ENCODE peak calls at places on chromosome 5, in seven cellular contexts. E is neural crest cell, I is GM12865, C is B cell, J is glutamatergic neuron, H is HCT116, O is stomach. W is an unnamed sample.

GRCh38 chr5:144191998-144192397 is 21.3 kb downstream of the KCTD16 start:
- DNase-seq in E (no peak), I (peak; percentile 90), C (peak; percentile 81), J (no peak), H (peak; percentile 65), O (no peak), W (peak; percentile 90)

GRCh38 chr5:156411-157072 is 34.8 kb upstream of the LRRC14B start:
- DNase-seq in E (no peak), I (no peak), C (no peak), J (peak; percentile 12), H (no peak), O (no peak), W (no peak)

GRCh38 chr5:4572713-4573112 is 567.4 kb upstream of the ADAMTS16 start:
- DNase-seq in E (no peak), I (no peak), C (no peak), J (no peak), H (no peak), O (no peak), W (no peak)

GRCh38 chr5:103367722-103368121 is 109.2 kb downstream of the MACIR start:
- DNase-seq in E (no peak), I (no peak), C (no peak), J (no peak), H (no peak), O (no peak), W (no peak)

GRCh38 chr5:131379723-131380122 is 115.9 kb downstream of the CDC42SE2 start:
- DNase-seq in E (no peak), I (peak; percentile 86), C (peak; percentile 80), J (no peak), H (no peak), O (no peak), W (peak; percentile 60)

GRCh38 chr5:28958581-28958980 is 1920.2 kb upstream of the CDH9 start:
- DNase-seq in E (no peak), I (no peak), C (no peak), J (no peak), H (no peak), O (no peak), W (no peak)

GRCh38 chr5:56569576-56569975 is 245.8 kb upstream of the MAP3K1 start:
- DNase-seq in E (no peak), I (no peak), C (no peak), J (no peak), H (no peak), O (no peak), W (no peak)

GRCh38 chr5:35317586-35317985 is 87.3 kb upstream of the PRLR start:
- DNase-seq in E (no peak), I (no peak), C (no peak), J (no peak), H (no peak), O (no peak), W (no peak)

GRCh38 chr5:59021286-59021673 is 438.4 kb downstream of the RAB3C start:
- DNase-seq in E (no peak), I (no peak), C (no peak), J (no peak), H (no peak), O (no peak), W (no peak)

GRCh38 chr5:3604501-3604900 is 8.9 kb downstream of the IRX1 start:
- DNase-seq in E (no peak), I (no peak), C (no peak), J (no peak), H (no peak), O (no peak), W (no peak)

GRCh38 chr5:103744159-103744558 is 181.6 kb upstream of the NUDT12 start:
- DNase-seq in E (no peak), I (no peak), C (no peak), J (no peak), H (no peak), O (no peak), W (no peak)

GRCh38 chr5:23012842-23013241 is 159.7 kb upstream of the CDH12 start:
- DNase-seq in E (no peak), I (no peak), C (peak; percentile 14), J (no peak), H (no peak), O (no peak), W (no peak)

GRCh38 chr5:1110260-1110929 is 1.5 kb downstream of the SLC12A7 start:
- DNase-seq in E (no peak), I (no peak), C (no peak), J (no peak), H (no peak), O (peak; percentile 68), W (no peak)

GRCh38 chr5:43685271-43685950 is 82.4 kb downstream of the NNT start:
- DNase-seq in E (no peak), I (no peak), C (no peak), J (no peak), H (no peak), O (no peak), W (no peak)

GRCh38 chr5:35143841-35144240 is 86.4 kb downstream of the PRLR start:
- DNase-seq in E (no peak), I (no peak), C (no peak), J (no peak), H (no peak), O (no peak), W (no peak)

GRCh38 chr5:118692811-118693342 is 295.5 kb downstream of the DTWD2 start:
- DNase-seq in E (no peak), I (peak; percentile 81), C (no peak), J (peak; percentile 66), H (no peak), O (no peak), W (no peak)

GRCh38 chr5:170297589-170298462 is at the start of gene LCP2:
- DNase-seq in E (no peak), I (peak; percentile 63), C (peak; percentile 42), J (no peak), H (no peak), O (no peak), W (no peak)

GRCh38 chr5:7897014-7897600 is 28.2 kb downstream of the MTRR start:
- DNase-seq in E (peak; percentile 39), I (peak; percentile 53), C (peak; percentile 5), J (peak; percentile 46), H (no peak), O (no peak), W (no peak)
- TF ChIP-seq CTCF in E (peak; percentile 61), I (peak; percentile 40), C (peak; percentile 28), J (peak; percentile 32), H (peak; percentile 43), O (no peak), W (peak; percentile 20)

GRCh38 chr5:113177225-113177624 is 200.6 kb downstream of the DCP2 start:
- DNase-seq in E (no peak), I (no peak), C (no peak), J (no peak), H (no peak), O (no peak), W (no peak)

GRCh38 chr5:113176196-113176595 is 199.6 kb downstream of the DCP2 start:
- DNase-seq in E (no peak), I (no peak), C (no peak), J (no peak), H (no peak), O (no peak), W (no peak)

GRCh38 chr5:113178073-113178779 is 201.6 kb downstream of the DCP2 start:
- DNase-seq in E (no peak), I (no peak), C (no peak), J (no peak), H (no peak), O (no peak), W (no peak)

GRCh38 chr5:113179156-113179555 is 202.6 kb downstream of the DCP2 start:
- DNase-seq in E (no peak), I (no peak), C (no peak), J (no peak), H (no peak), O (no peak), W (no peak)

GRCh38 chr5:113176734-113177133 is 200.1 kb downstream of the DCP2 start:
- DNase-seq in E (no peak), I (no peak), C (no peak), J (no peak), H (no peak), O (no peak), W (no peak)
- TF ChIP-seq CTCF in E (no peak), I (no peak), C (no peak), J (no peak), H (no peak), O (no peak), W (no peak)

GRCh38 chr5:137414112-137414511 is 85.0 kb downstream of the SPOCK1 start:
- DNase-seq in E (no peak), I (no peak), C (no peak), J (no peak), H (no peak), O (no peak), W (no peak)
- TF ChIP-seq CTCF in E (no peak), I (no peak), C (no peak), J (no peak), H (no peak), O (no peak), W (no peak)

DNA sequence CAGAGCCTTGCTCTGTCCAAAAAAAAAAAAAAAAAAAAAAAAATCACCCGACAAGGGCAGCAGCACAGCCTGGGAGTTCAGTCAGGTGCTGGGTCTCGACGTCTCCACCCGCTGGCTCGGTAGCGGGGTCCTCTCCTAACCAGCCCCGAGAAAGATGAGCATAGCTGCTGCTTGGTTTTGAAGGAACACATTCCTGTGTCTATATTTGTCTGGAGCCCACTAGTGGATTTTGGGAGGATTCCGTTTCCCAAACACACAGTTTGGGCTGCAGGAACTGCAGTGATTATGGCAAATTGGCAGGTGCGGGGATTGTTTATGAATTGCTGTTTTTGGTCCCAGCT is 1.2 kb downstream of the OTULINL start:
- DNase-seq in E (no peak), I (no peak), C (no peak), J (no peak), H (no peak), O (no peak), W (no peak)
- TF ChIP-seq CTCF in E (no peak), I (no peak), C (no peak), J (no peak), H (no peak), O (no peak), W (no peak)

GRCh38 chr5:138725153-138725884 is 27.9 kb upstream of the CTNNA1 start:
- DNase-seq in E (peak; percentile 9), I (peak; percentile 23), C (no peak), J (peak; percentile 28), H (peak; percentile 86), O (peak; percentile 71), W (no peak)
- TF ChIP-seq CTCF in E (no peak), I (no peak), C (no peak), J (no peak), H (peak; percentile 74), O (peak; percentile 13), W (peak; percentile 20)

DNA sequence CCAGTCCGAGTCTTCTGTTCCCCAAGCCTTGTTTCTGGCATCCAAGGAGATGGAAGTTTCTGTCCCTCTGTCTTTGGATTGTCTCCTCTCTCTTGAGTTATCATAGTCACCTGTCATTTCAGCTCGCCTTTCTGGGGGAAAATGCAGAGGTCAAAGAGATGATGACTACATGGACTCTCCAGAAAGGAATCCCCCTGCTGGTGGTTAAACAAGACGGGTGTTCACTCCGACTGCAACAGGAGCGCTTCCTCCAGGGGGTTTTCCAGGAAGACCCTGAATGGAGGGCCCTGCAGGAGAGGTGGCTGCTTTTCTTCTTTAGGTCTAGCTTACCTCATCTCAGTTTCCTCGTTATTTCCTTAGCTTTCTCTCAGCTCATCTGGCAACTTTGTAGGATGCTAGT is 25.1 kb downstream of the ERAP2 start:
- DNase-seq in E (no peak), I (peak; percentile 57), C (no peak), J (no peak), H (no peak), O (no peak), W (no peak)
- TF ChIP-seq CTCF in E (no peak), I (peak; percentile 11), C (no peak), J (no peak), H (peak; percentile 8), O (no peak), W (peak; percentile 26)

GRCh38 chr5:181217111-181217804 is 5.8 kb upstream of the TRIM41 start:
- DNase-seq in E (peak; percentile 49), I (peak; percentile 65), C (peak; percentile 72), J (peak; percentile 69), H (no peak), O (peak; percentile 41), W (peak; percentile 27)
- TF ChIP-seq CTCF in E (peak; percentile 19), I (no peak), C (no peak), J (no peak), H (no peak), O (no peak), W (peak; percentile 25)

W was measured in GM12864.